ENCODE peak calls at places on chromosomes 1 and 21, in five cellular contexts. O is gastrocnemius medialis, T is heart left ventricle, Q is uterus, Y is fibroblast of the aortic adventitia. R is an unnamed sample.

GRCh38 chr1:54565113-54565501 is 17.1 kb downstream of the ACOT11 start:
- DNase-seq in Y (no peak), O (no peak), Q (no peak), T (no peak), R (no peak)

GRCh38 chr21:44434936-44435635 is 20.2 kb upstream of the LRRC3 start:
- DNase-seq in Y (no peak), T (no peak), Q (no peak), O (no peak), R (no peak)

GRCh38 chr1:229270547-229271447 is at the start of gene RAB4A:
- DNase-seq in O (peak), Q (peak), Y (peak), T (peak), R (peak)

GRCh38 chr1:161487483-161487827 is 17.8 kb upstream of the FCGR2A start:
- DNase-seq in Y (peak), O (peak), Q (peak), T (peak), R (peak)

GRCh38 chr1:53511323-53511932 is 52.2 kb downstream of the DMRTB1 start:
- DNase-seq in T (no peak), O (no peak), Y (peak), Q (peak), R (no peak)

GRCh38 chr21:44966135-44967081 is 26.6 kb downstream of the SLX9 start:
- DNase-seq in O (no peak), T (no peak), Y (peak), Q (peak), R (no peak)

GRCh38 chr1:214473392-214473791 is 78.0 kb downstream of the PTPN14 start:
- DNase-seq in Y (peak), O (no peak), T (no peak), Q (no peak), R (peak)

GRCh38 chr21:31914472-31914871 is 41.7 kb downstream of the HUNK start:
- DNase-seq in Y (no peak), Q (no peak), O (no peak), T (no peak), R (no peak)

GRCh38 chr1:185964946-185965345 is 230.8 kb downstream of the HMCN1 start:
- DNase-seq in Q (no peak), O (no peak), Y (no peak), T (no peak), R (no peak)

GRCh38 chr1:66525086-66525485 is 8.9 kb upstream of the SGIP1 start:
- DNase-seq in T (no peak), Q (no peak), Y (no peak), O (no peak), R (no peak)

GRCh38 chr1:210654176-210654786 is 325.6 kb downstream of the HHAT start:
- DNase-seq in T (no peak), Q (no peak), Y (no peak), O (no peak), R (no peak)

GRCh38 chr21:42165901-42166300 is 53.0 kb upstream of the ABCG1 start:
- DNase-seq in Y (no peak), Q (no peak), T (no peak), O (no peak), R (no peak)

GRCh38 chr1:88648706-88649105 is 35.4 kb upstream of the PKN2 start:
- DNase-seq in O (no peak), Q (no peak), T (no peak), Y (no peak), R (no peak)

GRCh38 chr1:244636488-244637259 is 16.3 kb upstream of the DESI2 start:
- DNase-seq in Q (no peak), Y (no peak), O (no peak), T (no peak), R (no peak)

GRCh38 chr1:19814681-19815503 is at the start of gene RNF186:
- DNase-seq in O (peak), Q (no peak), Y (no peak), T (no peak), R (no peak)

GRCh38 chr1:40045766-40046165 is 5.2 kb downstream of the CAP1 start:
- DNase-seq in T (no peak), Q (no peak), Y (no peak), O (no peak), R (no peak)

GRCh38 chr21:43866659-43867331 is 1.8 kb downstream of the AGPAT3 start:
- DNase-seq in Q (no peak), T (no peak), O (no peak), Y (no peak), R (no peak)

GRCh38 chr1:154729031-154729442 is 121.1 kb upstream of the ADAR start:
- DNase-seq in O (no peak), Q (peak), T (peak), Y (peak), R (peak)

GRCh38 chr1:220318673-220319072 is 46.4 kb upstream of the RAB3GAP2 start:
- DNase-seq in Y (no peak), Q (no peak), O (no peak), T (no peak), R (no peak)

GRCh38 chr1:114033219-114033706 is 54.0 kb downstream of the OLFML3 start:
- DNase-seq in Q (no peak), Y (no peak), O (no peak), T (no peak), R (peak)

GRCh38 chr1:192516776-192517297 is 58.7 kb upstream of the RGS1 start:
- DNase-seq in Q (no peak), O (no peak), Y (no peak), T (no peak), R (no peak)

GRCh38 chr1:213738658-213739057 is 249.1 kb upstream of the PROX1 start:
- DNase-seq in Q (no peak), Y (no peak), T (no peak), O (no peak), R (no peak)

GRCh38 chr1:2351723-2352122 is 39.6 kb downstream of the MORN1 start:
- DNase-seq in Q (no peak), O (no peak), Y (no peak), T (no peak), R (no peak)

GRCh38 chr1:209641216-209642181 is 10.7 kb downstream of the LAMB3 start:
- DNase-seq in O (peak), T (peak), Y (peak), Q (peak), R (peak)

GRCh38 chr1:119549719-119550141 is 42.7 kb downstream of the HSD3B1 start:
- DNase-seq in T (peak), Q (no peak), O (no peak), Y (peak), R (peak)

GRCh38 chr1:65512967-65513777 is 92.7 kb downstream of the LEPR start:
- DNase-seq in Q (no peak), O (no peak), Y (peak), T (no peak), R (peak)

GRCh38 chr1:64956733-64957441 is 9.5 kb downstream of the JAK1 start:
- DNase-seq in Q (no peak), Y (no peak), O (no peak), T (no peak), R (no peak)

GRCh38 chr1:43327549-43328292 is 9.9 kb upstream of the MPL start:
- DNase-seq in T (no peak), O (no peak), Y (peak), Q (no peak), R (no peak)

GRCh38 chr21:45098867-45099266 is 24.5 kb downstream of the ADARB1 start:
- DNase-seq in T (no peak), O (no peak), Y (peak), Q (no peak), R (peak)

GRCh38 chr1:87852410-87853202 is 523.9 kb downstream of the LMO4 start:
- DNase-seq in Q (no peak), Y (no peak), T (no peak), O (no peak), R (no peak)

GRCh38 chr1:196660912-196661311 is 9.1 kb downstream of the CFH start:
- DNase-seq in O (no peak), Q (no peak), Y (peak), T (no peak), R (peak)
- H3K4me3 ChIP-seq in O (peak), Q (peak), Y (peak), T (peak), R (no peak)

GRCh38 chr1:27111771-27112573 is 43.0 kb downstream of the SLC9A1 start:
- DNase-seq in Y (peak), Q (peak), T (peak), O (peak), R (peak)
- TF ChIP-seq CTCF in Y (peak), Q (no peak), T (peak), O (peak), R (peak)

GRCh38 chr1:99811075-99811474 is 39.1 kb upstream of the AGL start:
- DNase-seq in Y (no peak), O (no peak), T (no peak), Q (no peak), R (no peak)

GRCh38 chr1:99811747-99812146 is 38.4 kb upstream of the AGL start:
- DNase-seq in Q (no peak), T (no peak), O (no peak), Y (no peak), R (no peak)

GRCh38 chr1:99814373-99814900 is 35.7 kb upstream of the AGL start:
- DNase-seq in Q (no peak), O (no peak), T (no peak), Y (no peak), R (no peak)

GRCh38 chr1:99806882-99807281 is 40.4 kb upstream of the FRRS1 start:
- DNase-seq in Y (no peak), T (no peak), Q (no peak), O (no peak), R (no peak)

DNA sequence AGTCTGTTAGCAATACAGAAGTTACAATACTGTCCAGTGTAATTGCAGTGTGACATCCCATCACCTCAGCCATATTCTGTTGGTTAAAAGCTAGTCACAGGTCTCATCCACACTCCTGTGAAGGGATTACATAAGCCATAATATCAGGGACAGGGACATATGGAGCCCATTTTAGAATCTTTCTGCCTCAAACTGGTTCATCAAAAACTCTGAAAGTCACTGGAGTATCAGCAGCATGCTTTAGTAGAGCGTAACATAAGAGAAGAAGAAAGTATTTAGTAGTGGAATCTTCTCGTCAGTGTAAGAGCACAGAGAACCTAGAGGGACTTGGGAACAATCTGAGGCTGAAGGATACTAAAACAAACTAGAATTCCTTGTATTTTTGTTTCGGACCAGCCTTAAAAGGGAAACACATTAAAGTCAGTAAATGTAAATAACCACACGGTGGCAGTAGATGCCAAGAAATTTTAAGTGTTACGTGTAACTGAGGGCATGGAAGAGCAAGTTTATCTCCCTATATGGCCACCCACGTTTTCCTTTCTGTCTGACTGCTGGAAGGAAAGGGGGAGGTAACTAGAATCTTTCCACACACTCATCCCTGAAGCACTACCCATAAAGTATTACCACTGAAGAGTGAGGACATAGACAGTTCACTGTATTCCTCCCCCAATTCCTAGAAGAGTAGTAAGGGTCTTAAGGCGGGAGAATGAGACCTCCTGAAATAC is 41.6 kb upstream of the AGL start:
- DNase-seq in T (peak), Y (peak), Q (peak), O (peak), R (peak)
- H3K4me3 ChIP-seq in T (no peak), Y (no peak), Q (no peak), O (peak), R (no peak)

GRCh38 chr1:201503397-201504176 is 3.3 kb downstream of the CSRP1 start:
- DNase-seq in T (peak), Q (peak), Y (peak), O (no peak), R (peak)
- TF ChIP-seq CTCF in T (no peak), Q (no peak), Y (no peak), O (no peak), R (no peak)

DNA sequence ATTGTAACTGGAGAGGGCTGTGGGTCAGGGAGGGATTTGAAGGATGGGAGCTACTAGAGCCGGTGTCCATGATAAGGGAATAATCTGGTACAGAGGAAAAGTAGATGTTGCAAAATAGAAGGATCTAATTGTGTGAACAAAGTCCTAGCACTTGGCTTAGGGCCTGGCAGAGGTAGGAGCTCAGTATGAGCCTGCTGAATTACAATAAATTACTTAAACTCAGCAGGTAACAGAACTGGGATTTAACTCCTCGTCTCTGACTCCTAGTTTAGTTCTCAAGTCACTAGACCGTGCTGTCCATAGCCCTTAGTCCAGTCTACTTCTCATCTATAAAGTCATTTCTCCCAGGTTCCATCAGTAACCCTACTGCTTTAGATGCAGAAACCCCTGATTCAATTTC is 120.2 kb downstream of the LRRC53 start:
- DNase-seq in Y (no peak), Q (no peak), O (no peak), T (no peak), R (no peak)
- H3K4me3 ChIP-seq in Y (no peak), Q (no peak), O (no peak), T (no peak), R (no peak)

GRCh38 chr1:207888647-207889046 is 22.3 kb downstream of the CD34 start:
- DNase-seq in O (peak), Y (no peak), Q (no peak), T (no peak), R (peak)
- TF ChIP-seq CTCF in O (no peak), Y (peak), Q (no peak), T (no peak), R (peak)

DNA sequence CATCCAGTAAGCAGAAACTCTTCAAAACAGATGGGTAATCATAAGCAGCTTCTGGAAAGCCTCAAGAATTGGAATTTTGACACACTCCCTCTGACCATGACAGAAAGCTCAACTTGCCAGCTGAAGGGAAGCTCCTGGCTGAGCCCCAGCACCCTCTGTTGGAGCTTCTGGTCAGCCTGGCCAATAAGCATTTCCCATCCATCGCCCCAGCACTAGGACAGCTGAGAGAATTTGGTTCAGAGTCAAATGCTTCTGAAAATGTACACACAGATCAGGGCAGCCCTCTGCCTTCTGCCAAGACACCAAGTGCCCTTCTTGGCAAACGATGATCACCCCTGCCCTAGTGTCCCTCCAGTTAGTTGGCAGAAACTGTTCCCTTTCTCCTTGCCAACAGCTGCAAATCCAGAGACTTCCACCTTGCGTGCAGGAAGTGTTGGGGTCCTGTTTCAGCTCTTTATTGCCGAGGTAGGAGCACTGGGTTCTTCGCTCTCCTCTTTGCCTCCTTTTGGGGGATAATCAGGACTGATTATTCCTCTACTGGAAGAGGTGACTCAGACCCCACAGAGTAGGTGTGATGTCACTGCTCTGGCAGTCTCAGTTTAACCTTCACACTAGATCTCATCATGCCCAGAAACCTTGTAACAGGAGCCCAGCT is 11.9 kb downstream of the PIGV start:
- DNase-seq in O (peak), Y (peak), T (peak), Q (peak), R (peak)
- H3K4me3 ChIP-seq in O (peak), Y (no peak), T (peak), Q (no peak), R (peak)

GRCh38 chr1:172041102-172041501 is 199.8 kb downstream of the DNM3 start:
- DNase-seq in O (no peak), Y (no peak), T (no peak), Q (no peak), R (no peak)

GRCh38 chr1:172040466-172040865 is 199.2 kb downstream of the DNM3 start:
- DNase-seq in Y (peak), T (no peak), Q (no peak), O (no peak), R (peak)

DNA sequence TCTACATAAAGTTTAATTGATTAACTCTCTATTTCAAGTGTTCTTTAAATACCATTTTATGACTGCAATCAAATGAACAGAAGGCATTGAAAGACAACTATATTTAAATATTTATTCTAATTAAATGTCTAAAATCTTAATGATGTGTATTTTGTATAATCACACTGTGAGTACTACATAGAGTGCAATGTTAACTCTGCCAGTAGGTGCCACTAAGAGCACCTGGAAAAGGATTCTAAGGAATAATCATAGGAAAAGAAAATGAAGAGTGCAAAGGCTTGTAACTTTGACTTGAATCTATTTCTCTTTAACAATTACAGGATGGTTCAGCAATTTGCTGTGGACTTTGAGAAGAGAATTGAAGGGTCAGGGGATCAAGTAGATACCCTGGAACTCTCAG is 200.4 kb downstream of the DNM3 start:
- DNase-seq in Y (peak), O (no peak), T (no peak), Q (no peak), R (peak)
- TF ChIP-seq CTCF in Y (peak), O (peak), T (peak), Q (peak), R (peak)

GRCh38 chr1:212413902-212414327 is 771 bp downstream of the PACC1 start:
- DNase-seq in T (no peak), Y (peak), Q (no peak), O (no peak), R (peak)
- H3K4me3 ChIP-seq in T (peak), Y (peak), Q (peak), O (peak), R (peak)

GRCh38 chr1:151540982-151541377 is 871 bp downstream of the TUFT1 start:
- DNase-seq in Q (no peak), Y (no peak), T (no peak), O (no peak), R (no peak)
- TF ChIP-seq CTCF in Q (no peak), Y (no peak), T (no peak), O (no peak), R (peak)

R was measured in cardiac fibroblast.